ENCODE peak calls at places on chromosome 14, in five cellular contexts. One of them, this sample, is unnamed.

GRCh38 chr14:54652188-54652889 is 85.4 kb downstream of the SAMD4A start:
- DNase-seq in coronary artery: peak
- DNase-seq in MM.1S: no peak
- DNase-seq in GM20000: no peak
- DNase-seq in lower leg skin: peak
- DNase-seq in this sample: no peak

GRCh38 chr14:76919811-76920571 is 93.8 kb downstream of the LRRC74A start:
- DNase-seq in coronary artery: no peak
- DNase-seq in MM.1S: no peak
- DNase-seq in GM20000: no peak
- DNase-seq in lower leg skin: no peak
- DNase-seq in this sample: no peak

GRCh38 chr14:96362071-96362964 is 823 bp downstream of the ATG2B start:
- DNase-seq in coronary artery: peak
- DNase-seq in MM.1S: peak
- DNase-seq in GM20000: peak
- DNase-seq in lower leg skin: peak
- DNase-seq in this sample: peak

GRCh38 chr14:31660191-31660590 is 99.0 kb downstream of the NUBPL start:
- DNase-seq in coronary artery: no peak
- DNase-seq in MM.1S: peak
- DNase-seq in GM20000: peak
- DNase-seq in lower leg skin: no peak
- DNase-seq in this sample: no peak

GRCh38 chr14:97802974-97803373 is 1005.8 kb downstream of the VRK1 start:
- DNase-seq in coronary artery: no peak
- DNase-seq in MM.1S: no peak
- DNase-seq in GM20000: no peak
- DNase-seq in lower leg skin: no peak
- DNase-seq in this sample: no peak

GRCh38 chr14:69580009-69580577 is 5.4 kb upstream of the CCDC177 start:
- DNase-seq in coronary artery: peak
- DNase-seq in MM.1S: peak
- DNase-seq in GM20000: no peak
- DNase-seq in lower leg skin: no peak
- DNase-seq in this sample: no peak

GRCh38 chr14:95465358-95465757 is 51.1 kb downstream of the SYNE3 start:
- DNase-seq in coronary artery: no peak
- DNase-seq in MM.1S: no peak
- DNase-seq in GM20000: no peak
- DNase-seq in lower leg skin: no peak
- DNase-seq in this sample: no peak

GRCh38 chr14:64704743-64705405 is 650 bp downstream of the PLEKHG3 start:
- DNase-seq in coronary artery: peak
- DNase-seq in MM.1S: no peak
- DNase-seq in GM20000: peak
- DNase-seq in lower leg skin: no peak
- DNase-seq in this sample: no peak

GRCh38 chr14:36935976-36936678 is 236.3 kb downstream of the SLC25A21 start:
- DNase-seq in coronary artery: no peak
- DNase-seq in MM.1S: no peak
- DNase-seq in GM20000: no peak
- DNase-seq in lower leg skin: no peak
- DNase-seq in this sample: no peak

GRCh38 chr14:35539969-35540368 is 6.0 kb downstream of the INSM2 start:
- DNase-seq in coronary artery: no peak
- DNase-seq in MM.1S: peak
- DNase-seq in GM20000: peak
- DNase-seq in lower leg skin: no peak
- DNase-seq in this sample: peak

GRCh38 chr14:89417469-89418225 is 614 bp upstream of the FOXN3 start:
- DNase-seq in coronary artery: peak
- DNase-seq in MM.1S: peak
- DNase-seq in GM20000: peak
- DNase-seq in lower leg skin: peak
- DNase-seq in this sample: peak

GRCh38 chr14:91173221-91173670 is 59.4 kb downstream of the DGLUCY start:
- DNase-seq in coronary artery: peak
- DNase-seq in MM.1S: peak
- DNase-seq in GM20000: peak
- DNase-seq in lower leg skin: peak
- DNase-seq in this sample: peak

GRCh38 chr14:71711619-71712018 is 220.6 kb upstream of the RGS6 start:
- DNase-seq in coronary artery: no peak
- DNase-seq in MM.1S: no peak
- DNase-seq in GM20000: no peak
- DNase-seq in lower leg skin: no peak
- DNase-seq in this sample: no peak

GRCh38 chr14:101123639-101124525 is 220.4 kb upstream of the RTL1 start:
- DNase-seq in coronary artery: peak
- DNase-seq in MM.1S: no peak
- DNase-seq in GM20000: no peak
- DNase-seq in lower leg skin: peak
- DNase-seq in this sample: no peak

GRCh38 chr14:74412753-74413152 is 13.3 kb downstream of the SYNDIG1L start:
- DNase-seq in coronary artery: no peak
- DNase-seq in MM.1S: no peak
- DNase-seq in GM20000: no peak
- DNase-seq in lower leg skin: no peak
- DNase-seq in this sample: no peak

GRCh38 chr14:58341152-58341748 is 42.9 kb downstream of the ARID4A start:
- DNase-seq in coronary artery: no peak
- DNase-seq in MM.1S: no peak
- DNase-seq in GM20000: no peak
- DNase-seq in lower leg skin: no peak
- DNase-seq in this sample: no peak

GRCh38 chr14:69048456-69048855 is 69.4 kb upstream of the ACTN1 start:
- DNase-seq in coronary artery: no peak
- DNase-seq in MM.1S: no peak
- DNase-seq in GM20000: no peak
- DNase-seq in lower leg skin: no peak
- DNase-seq in this sample: no peak

GRCh38 chr14:74512431-74512830 is 18.9 kb downstream of the ISCA2 start:
- DNase-seq in coronary artery: no peak
- DNase-seq in MM.1S: no peak
- DNase-seq in GM20000: no peak
- DNase-seq in lower leg skin: no peak
- DNase-seq in this sample: no peak

GRCh38 chr14:71852201-71852600 is 80.0 kb upstream of the RGS6 start:
- DNase-seq in coronary artery: no peak
- DNase-seq in MM.1S: no peak
- DNase-seq in GM20000: no peak
- DNase-seq in lower leg skin: no peak
- DNase-seq in this sample: no peak

GRCh38 chr14:81737938-81738337 is 204.3 kb upstream of the SEL1L start:
- DNase-seq in coronary artery: no peak
- DNase-seq in MM.1S: no peak
- DNase-seq in GM20000: no peak
- DNase-seq in lower leg skin: no peak
- DNase-seq in this sample: no peak
- TF ChIP-seq CTCF in coronary artery: no peak
- TF ChIP-seq CTCF in MM.1S: no peak
- TF ChIP-seq CTCF in GM20000: no peak
- TF ChIP-seq CTCF in lower leg skin: no peak
- TF ChIP-seq CTCF in this sample: no peak

GRCh38 chr14:106606936-106607335 is 1080.6 kb downstream of the TMEM121 start:
- DNase-seq in coronary artery: no peak
- DNase-seq in MM.1S: no peak
- DNase-seq in GM20000: no peak
- DNase-seq in lower leg skin: no peak
- DNase-seq in this sample: no peak

GRCh38 chr14:106610691-106611090 is 1084.3 kb downstream of the TMEM121 start:
- DNase-seq in coronary artery: no peak
- DNase-seq in MM.1S: no peak
- DNase-seq in GM20000: no peak
- DNase-seq in lower leg skin: no peak
- DNase-seq in this sample: no peak

GRCh38 chr14:106605548-106606448 is 1079.4 kb downstream of the TMEM121 start:
- DNase-seq in coronary artery: no peak
- DNase-seq in MM.1S: peak
- DNase-seq in GM20000: peak
- DNase-seq in lower leg skin: no peak
- DNase-seq in this sample: peak
- TF ChIP-seq CTCF in coronary artery: no peak
- TF ChIP-seq CTCF in MM.1S: peak
- TF ChIP-seq CTCF in GM20000: peak
- TF ChIP-seq CTCF in lower leg skin: no peak
- TF ChIP-seq CTCF in this sample: peak

GRCh38 chr14:25032092-25032784 is 17.7 kb downstream of the STXBP6 start:
- DNase-seq in coronary artery: no peak
- DNase-seq in MM.1S: peak
- DNase-seq in GM20000: no peak
- DNase-seq in lower leg skin: no peak
- DNase-seq in this sample: no peak

GRCh38 chr14:25038044-25038668 is 11.8 kb downstream of the STXBP6 start:
- DNase-seq in coronary artery: no peak
- DNase-seq in MM.1S: no peak
- DNase-seq in GM20000: no peak
- DNase-seq in lower leg skin: no peak
- DNase-seq in this sample: no peak

GRCh38 chr14:25037032-25037431 is 12.9 kb downstream of the STXBP6 start:
- DNase-seq in coronary artery: no peak
- DNase-seq in MM.1S: no peak
- DNase-seq in GM20000: no peak
- DNase-seq in lower leg skin: no peak
- DNase-seq in this sample: no peak

GRCh38 chr14:25033358-25033757 is 16.6 kb downstream of the STXBP6 start:
- DNase-seq in coronary artery: no peak
- DNase-seq in MM.1S: no peak
- DNase-seq in GM20000: no peak
- DNase-seq in lower leg skin: no peak
- DNase-seq in this sample: no peak

DNA sequence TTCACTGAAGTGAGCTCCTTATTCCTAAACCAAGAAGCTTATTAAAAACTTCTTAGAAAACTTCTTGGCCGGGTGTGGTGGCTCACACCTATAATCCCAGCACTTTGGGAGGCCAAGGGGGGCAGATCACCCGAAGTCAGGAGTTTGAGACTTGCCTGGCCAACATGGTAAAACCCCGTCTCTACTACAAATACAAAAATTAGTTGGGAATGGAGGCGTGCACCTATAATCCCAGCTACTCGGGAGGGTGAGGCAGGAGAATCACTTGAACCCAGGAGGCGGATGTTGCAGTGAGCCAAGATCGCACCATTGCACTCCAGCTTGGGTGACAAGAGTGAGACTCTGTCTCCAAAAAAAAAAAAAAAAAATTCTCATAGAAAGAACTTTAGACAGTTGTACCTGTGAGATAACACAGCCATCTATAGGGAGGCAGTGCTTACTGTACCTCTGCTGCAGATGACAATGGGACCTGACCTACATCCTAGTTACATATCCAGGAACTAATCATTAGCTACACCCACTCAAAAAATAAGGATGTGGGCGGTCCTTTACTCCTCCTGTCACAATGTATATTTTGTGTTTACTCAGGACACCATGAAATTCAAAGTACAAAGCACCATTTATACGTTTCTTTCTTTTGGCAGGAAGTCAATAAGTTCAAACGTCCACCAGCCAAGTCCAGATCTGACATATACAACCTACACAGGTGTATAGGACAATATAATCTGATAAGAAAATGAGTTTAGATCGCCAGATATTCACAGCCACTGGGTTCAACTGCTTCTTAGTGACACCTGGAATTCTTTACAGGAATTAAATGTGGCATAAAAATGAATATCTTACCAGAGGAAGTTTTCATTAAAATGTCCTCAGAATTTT is 14.9 kb downstream of the STXBP6 start:
- DNase-seq in coronary artery: no peak
- DNase-seq in MM.1S: no peak
- DNase-seq in GM20000: no peak
- DNase-seq in lower leg skin: no peak
- DNase-seq in this sample: no peak
- TF ChIP-seq CTCF in coronary artery: no peak
- TF ChIP-seq CTCF in MM.1S: no peak
- TF ChIP-seq CTCF in GM20000: no peak
- TF ChIP-seq CTCF in lower leg skin: no peak
- TF ChIP-seq CTCF in this sample: no peak

DNA sequence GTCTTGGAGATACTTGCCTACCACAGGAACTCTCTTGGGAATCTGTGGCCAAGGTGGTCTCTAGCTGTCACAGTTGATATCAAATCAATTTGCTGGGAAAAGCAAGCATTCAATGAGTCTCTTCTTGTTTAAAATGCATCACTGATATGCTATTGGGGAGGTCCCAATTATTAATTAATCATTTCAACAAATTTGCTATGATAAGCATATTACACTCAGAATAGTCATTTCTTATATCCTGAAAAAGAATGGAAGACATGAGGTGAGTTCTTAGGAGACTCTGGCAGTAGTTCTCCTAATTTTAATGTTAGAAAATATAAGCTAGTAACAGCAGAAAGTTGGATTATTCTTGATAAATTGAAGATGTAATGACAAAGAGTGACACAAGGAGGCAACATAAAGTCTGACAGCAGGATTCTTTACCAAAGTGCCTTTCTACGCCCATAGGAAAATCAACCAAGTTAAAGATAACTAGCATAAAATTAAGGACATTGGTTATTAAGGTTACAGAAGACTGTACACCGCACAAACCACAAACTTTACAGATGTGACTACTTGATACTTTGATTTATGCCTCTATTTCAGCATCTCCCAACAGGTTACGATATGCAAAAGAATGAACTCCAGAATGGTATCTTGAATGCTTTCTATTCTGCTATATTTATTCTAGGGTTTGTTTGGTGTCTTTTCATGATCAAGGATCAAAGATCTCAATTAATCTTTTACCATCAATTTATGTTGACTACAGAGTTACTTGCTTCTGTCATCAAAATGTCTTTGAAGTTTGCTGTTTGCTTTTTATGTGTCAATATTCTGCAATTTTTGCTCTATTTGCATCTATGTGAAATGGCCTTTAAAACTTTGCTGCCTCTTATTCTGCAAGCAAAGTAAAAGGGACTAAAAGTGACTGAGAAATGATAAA is 349.6 kb upstream of the CLEC14A start:
- DNase-seq in coronary artery: no peak
- DNase-seq in MM.1S: no peak
- DNase-seq in GM20000: no peak
- DNase-seq in lower leg skin: no peak
- DNase-seq in this sample: no peak
- TF ChIP-seq CTCF in coronary artery: no peak
- TF ChIP-seq CTCF in MM.1S: no peak
- TF ChIP-seq CTCF in GM20000: no peak
- TF ChIP-seq CTCF in lower leg skin: no peak
- TF ChIP-seq CTCF in this sample: no peak

GRCh38 chr14:24273422-24273998 is 2.1 kb upstream of the RABGGTA start:
- DNase-seq in coronary artery: no peak
- DNase-seq in MM.1S: no peak
- DNase-seq in GM20000: no peak
- DNase-seq in lower leg skin: no peak
- DNase-seq in this sample: no peak
- TF ChIP-seq CTCF in coronary artery: no peak
- TF ChIP-seq CTCF in MM.1S: peak
- TF ChIP-seq CTCF in GM20000: no peak
- TF ChIP-seq CTCF in lower leg skin: no peak
- TF ChIP-seq CTCF in this sample: peak

GRCh38 chr14:99040047-99040446 is 231.9 kb downstream of the BCL11B start:
- DNase-seq in coronary artery: peak
- DNase-seq in MM.1S: no peak
- DNase-seq in GM20000: no peak
- DNase-seq in lower leg skin: no peak
- DNase-seq in this sample: no peak
- TF ChIP-seq CTCF in coronary artery: no peak
- TF ChIP-seq CTCF in MM.1S: no peak
- TF ChIP-seq CTCF in GM20000: no peak
- TF ChIP-seq CTCF in lower leg skin: no peak
- TF ChIP-seq CTCF in this sample: no peak

This sample was measured in GM13976.